ENCODE peak calls at places on chromosomes 4 and X, in six cellular contexts. One of them, this sample, is unnamed.

GRCh38 chr4:151930372-151930771 is 169.6 kb upstream of the GATB start:
- DNase-seq in bronchial epithelial cell: no peak
- DNase-seq in mucosa of descending colon: no peak
- DNase-seq in CD8-positive, alpha-beta memory T cell: no peak
- DNase-seq in stimulated activated CD4-positive, alpha-beta T cell treated with anti-CD3 and anti-CD28 coated beads, Interleukin-1b, Interleukin-23, amount 100 ng/mL, for 24 hours: no peak
- DNase-seq in left ventricle myocardium superior: peak
- DNase-seq in this sample: no peak

GRCh38 chr4:8343051-8343966 is 73.8 kb downstream of the HTRA3 start:
- DNase-seq in CD8-positive, alpha-beta memory T cell: no peak
- DNase-seq in bronchial epithelial cell: no peak
- DNase-seq in mucosa of descending colon: peak
- DNase-seq in stimulated activated CD4-positive, alpha-beta T cell treated with anti-CD3 and anti-CD28 coated beads, Interleukin-1b, Interleukin-23, amount 100 ng/mL, for 24 hours: no peak
- DNase-seq in left ventricle myocardium superior: peak
- DNase-seq in this sample: peak

GRCh38 chr4:7310441-7310840 is 118.1 kb downstream of the SORCS2 start:
- DNase-seq in CD8-positive, alpha-beta memory T cell: no peak
- DNase-seq in left ventricle myocardium superior: no peak
- DNase-seq in bronchial epithelial cell: no peak
- DNase-seq in mucosa of descending colon: no peak
- DNase-seq in stimulated activated CD4-positive, alpha-beta T cell treated with anti-CD3 and anti-CD28 coated beads, Interleukin-1b, Interleukin-23, amount 100 ng/mL, for 24 hours: no peak
- DNase-seq in this sample: no peak

GRCh38 chrX:123731258-123731986 is 1.4 kb downstream of the THOC2 start:
- DNase-seq in stimulated activated CD4-positive, alpha-beta T cell treated with anti-CD3 and anti-CD28 coated beads, Interleukin-1b, Interleukin-23, amount 100 ng/mL, for 24 hours: no peak
- DNase-seq in bronchial epithelial cell: peak
- DNase-seq in left ventricle myocardium superior: no peak
- DNase-seq in mucosa of descending colon: peak
- DNase-seq in CD8-positive, alpha-beta memory T cell: no peak
- DNase-seq in this sample: no peak

GRCh38 chr4:74545488-74545887 is 100.6 kb downstream of the AREG start:
- DNase-seq in CD8-positive, alpha-beta memory T cell: no peak
- DNase-seq in mucosa of descending colon: no peak
- DNase-seq in bronchial epithelial cell: peak
- DNase-seq in left ventricle myocardium superior: peak
- DNase-seq in stimulated activated CD4-positive, alpha-beta T cell treated with anti-CD3 and anti-CD28 coated beads, Interleukin-1b, Interleukin-23, amount 100 ng/mL, for 24 hours: no peak
- DNase-seq in this sample: no peak

GRCh38 chrX:153766871-153767673 is 3.0 kb downstream of the PLXNB3 start:
- DNase-seq in bronchial epithelial cell: no peak
- DNase-seq in mucosa of descending colon: peak
- DNase-seq in left ventricle myocardium superior: no peak
- DNase-seq in stimulated activated CD4-positive, alpha-beta T cell treated with anti-CD3 and anti-CD28 coated beads, Interleukin-1b, Interleukin-23, amount 100 ng/mL, for 24 hours: no peak
- DNase-seq in CD8-positive, alpha-beta memory T cell: peak
- DNase-seq in this sample: peak

GRCh38 chr4:139552908-139553307 is 3.1 kb downstream of the SETD7 start:
- DNase-seq in CD8-positive, alpha-beta memory T cell: no peak
- DNase-seq in bronchial epithelial cell: no peak
- DNase-seq in stimulated activated CD4-positive, alpha-beta T cell treated with anti-CD3 and anti-CD28 coated beads, Interleukin-1b, Interleukin-23, amount 100 ng/mL, for 24 hours: no peak
- DNase-seq in mucosa of descending colon: no peak
- DNase-seq in left ventricle myocardium superior: peak
- DNase-seq in this sample: no peak

GRCh38 chr4:89482248-89482647 is 174.6 kb upstream of the GPRIN3 start:
- DNase-seq in stimulated activated CD4-positive, alpha-beta T cell treated with anti-CD3 and anti-CD28 coated beads, Interleukin-1b, Interleukin-23, amount 100 ng/mL, for 24 hours: no peak
- DNase-seq in mucosa of descending colon: no peak
- DNase-seq in left ventricle myocardium superior: no peak
- DNase-seq in CD8-positive, alpha-beta memory T cell: no peak
- DNase-seq in bronchial epithelial cell: peak
- DNase-seq in this sample: no peak

GRCh38 chr4:113052379-113052951 is 3.0 kb downstream of the ANK2 start:
- DNase-seq in stimulated activated CD4-positive, alpha-beta T cell treated with anti-CD3 and anti-CD28 coated beads, Interleukin-1b, Interleukin-23, amount 100 ng/mL, for 24 hours: no peak
- DNase-seq in CD8-positive, alpha-beta memory T cell: no peak
- DNase-seq in mucosa of descending colon: no peak
- DNase-seq in left ventricle myocardium superior: no peak
- DNase-seq in bronchial epithelial cell: no peak
- DNase-seq in this sample: no peak

GRCh38 chrX:14497184-14497666 is 32.1 kb upstream of the GLRA2 start:
- DNase-seq in stimulated activated CD4-positive, alpha-beta T cell treated with anti-CD3 and anti-CD28 coated beads, Interleukin-1b, Interleukin-23, amount 100 ng/mL, for 24 hours: no peak
- DNase-seq in mucosa of descending colon: no peak
- DNase-seq in left ventricle myocardium superior: no peak
- DNase-seq in bronchial epithelial cell: no peak
- DNase-seq in CD8-positive, alpha-beta memory T cell: no peak
- DNase-seq in this sample: no peak

GRCh38 chrX:40418413-40419195 is 162.2 kb upstream of the ATP6AP2 start:
- DNase-seq in left ventricle myocardium superior: no peak
- DNase-seq in CD8-positive, alpha-beta memory T cell: no peak
- DNase-seq in stimulated activated CD4-positive, alpha-beta T cell treated with anti-CD3 and anti-CD28 coated beads, Interleukin-1b, Interleukin-23, amount 100 ng/mL, for 24 hours: no peak
- DNase-seq in mucosa of descending colon: no peak
- DNase-seq in bronchial epithelial cell: peak
- DNase-seq in this sample: no peak

GRCh38 chrX:10902001-10902400 is 209.1 kb upstream of the HCCS start:
- DNase-seq in CD8-positive, alpha-beta memory T cell: no peak
- DNase-seq in bronchial epithelial cell: peak
- DNase-seq in left ventricle myocardium superior: no peak
- DNase-seq in mucosa of descending colon: no peak
- DNase-seq in stimulated activated CD4-positive, alpha-beta T cell treated with anti-CD3 and anti-CD28 coated beads, Interleukin-1b, Interleukin-23, amount 100 ng/mL, for 24 hours: no peak
- DNase-seq in this sample: no peak

GRCh38 chr4:115054836-115055235 is 58.6 kb downstream of the NDST4 start:
- DNase-seq in stimulated activated CD4-positive, alpha-beta T cell treated with anti-CD3 and anti-CD28 coated beads, Interleukin-1b, Interleukin-23, amount 100 ng/mL, for 24 hours: no peak
- DNase-seq in bronchial epithelial cell: peak
- DNase-seq in left ventricle myocardium superior: no peak
- DNase-seq in mucosa of descending colon: no peak
- DNase-seq in CD8-positive, alpha-beta memory T cell: no peak
- DNase-seq in this sample: no peak

GRCh38 chr4:103011378-103012025 is 8.0 kb downstream of the SLC9B1 start:
- DNase-seq in CD8-positive, alpha-beta memory T cell: no peak
- DNase-seq in stimulated activated CD4-positive, alpha-beta T cell treated with anti-CD3 and anti-CD28 coated beads, Interleukin-1b, Interleukin-23, amount 100 ng/mL, for 24 hours: no peak
- DNase-seq in mucosa of descending colon: peak
- DNase-seq in left ventricle myocardium superior: no peak
- DNase-seq in bronchial epithelial cell: peak
- DNase-seq in this sample: peak

This sample was measured in transverse colon.